ENCODE peak calls at places on chromosome 9, in seven cellular contexts. F is transverse colon, R is IMR-90, I is left ventricle myocardium inferior, H is lower leg skin, C is cardiac fibroblast, W is AG04449. U is an unnamed sample.

GRCh38 chr9:14903040-14903439 is 7.2 kb downstream of the FREM1 start:
- DNase-seq in I (no peak), R (no peak), H (no peak), W (no peak), C (no peak), F (no peak), U (no peak)

GRCh38 chr9:87336914-87337333 is 160.7 kb upstream of the DAPK1 start:
- DNase-seq in R (peak), H (no peak), I (no peak), F (no peak), W (peak), C (peak), U (peak)

GRCh38 chr9:19379697-19380046 is 364 bp downstream of the RPS6 start:
- DNase-seq in H (peak), R (peak), C (peak), W (no peak), F (peak), I (no peak), U (peak)

GRCh38 chr9:78685471-78685870 is 388.5 kb downstream of the PSAT1 start:
- DNase-seq in R (no peak), F (no peak), C (no peak), I (no peak), H (no peak), W (no peak), U (peak)

GRCh38 chr9:35813434-35814105 is 1.3 kb downstream of the HINT2 start:
- DNase-seq in H (no peak), R (peak), I (no peak), W (no peak), C (peak), F (no peak), U (peak)

GRCh38 chr9:72129271-72130156 is 19.7 kb upstream of the GDA start:
- DNase-seq in F (peak), H (no peak), I (no peak), C (no peak), R (no peak), W (no peak), U (no peak)

GRCh38 chr9:115930472-115930871 is 223.1 kb upstream of the PAPPA start:
- DNase-seq in I (no peak), W (no peak), R (peak), H (no peak), F (no peak), C (peak), U (peak)

GRCh38 chr9:98083059-98083458 is 26.5 kb downstream of the NANS start:
- DNase-seq in W (no peak), H (no peak), C (peak), F (peak), R (peak), I (no peak), U (no peak)

GRCh38 chr9:124617477-124618141 is 110.4 kb upstream of the NR5A1 start:
- DNase-seq in I (peak), C (peak), R (peak), H (peak), F (peak), W (no peak), U (peak)

GRCh38 chr9:123967323-123967722 is 37.4 kb upstream of the DENND1A start:
- DNase-seq in I (no peak), H (no peak), C (no peak), W (no peak), F (no peak), R (no peak), U (no peak)

GRCh38 chr9:130454812-130455325 is 10.1 kb downstream of the ASS1 start:
- DNase-seq in C (no peak), H (no peak), R (no peak), F (no peak), W (no peak), I (no peak), U (no peak)

GRCh38 chr9:21966140-21966851 is 27.9 kb downstream of the CDKN2A start:
- DNase-seq in R (no peak), C (no peak), F (no peak), W (no peak), I (no peak), H (no peak), U (no peak)

GRCh38 chr9:21964925-21965385 is 29.2 kb downstream of the CDKN2A start:
- DNase-seq in I (no peak), H (no peak), F (peak), W (no peak), R (no peak), C (peak), U (peak)

GRCh38 chr9:21967169-21967568 is 27.0 kb downstream of the CDKN2A start:
- DNase-seq in I (no peak), H (no peak), R (no peak), C (no peak), F (no peak), W (no peak), U (no peak)

GRCh38 chr9:21967707-21968106 is 26.5 kb downstream of the CDKN2A start:
- DNase-seq in H (peak), R (no peak), W (no peak), C (no peak), I (no peak), F (no peak), U (no peak)

DNA sequence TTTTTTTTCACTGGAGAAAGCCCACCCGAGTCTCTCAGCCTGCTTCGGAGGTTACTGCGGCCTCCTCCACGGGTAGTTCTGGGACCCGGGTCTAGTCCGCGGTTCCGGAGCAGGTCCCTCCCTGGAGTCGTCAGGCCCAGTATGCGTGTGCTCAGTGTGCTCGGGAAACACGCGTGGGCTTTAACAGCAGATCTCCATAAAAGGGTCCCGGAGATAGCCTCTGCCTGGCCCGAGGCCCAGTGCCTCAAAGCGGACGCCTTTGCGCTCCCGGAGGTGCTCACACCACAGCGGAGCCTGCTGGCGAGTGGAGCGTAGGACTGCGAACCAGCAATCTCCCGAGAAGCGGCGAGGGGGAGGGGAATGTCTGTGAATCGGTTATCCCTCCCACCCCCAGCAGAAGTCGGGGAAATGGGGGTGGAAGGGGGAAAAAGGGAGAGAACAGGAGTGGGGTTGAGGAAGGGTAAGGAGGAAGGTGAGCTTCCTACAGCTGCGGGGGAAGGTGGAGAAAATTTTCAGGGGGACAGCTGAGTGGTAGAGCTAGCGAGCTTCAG is 28.7 kb downstream of the CDKN2A start:
- DNase-seq in F (peak), W (no peak), C (peak), I (no peak), H (no peak), R (peak), U (peak)
- TF ChIP-seq CTCF in F (no peak), W (peak), C (peak), I (peak), H (no peak), R (peak), U (peak)

GRCh38 chr9:91781906-91782305 is 168.1 kb downstream of the ROR2 start:
- DNase-seq in C (no peak), F (no peak), W (no peak), I (no peak), R (no peak), H (no peak), U (no peak)
- H3K4me3 ChIP-seq in C (no peak), F (no peak), W (no peak), I (no peak), R (no peak), H (no peak), U (no peak)

DNA sequence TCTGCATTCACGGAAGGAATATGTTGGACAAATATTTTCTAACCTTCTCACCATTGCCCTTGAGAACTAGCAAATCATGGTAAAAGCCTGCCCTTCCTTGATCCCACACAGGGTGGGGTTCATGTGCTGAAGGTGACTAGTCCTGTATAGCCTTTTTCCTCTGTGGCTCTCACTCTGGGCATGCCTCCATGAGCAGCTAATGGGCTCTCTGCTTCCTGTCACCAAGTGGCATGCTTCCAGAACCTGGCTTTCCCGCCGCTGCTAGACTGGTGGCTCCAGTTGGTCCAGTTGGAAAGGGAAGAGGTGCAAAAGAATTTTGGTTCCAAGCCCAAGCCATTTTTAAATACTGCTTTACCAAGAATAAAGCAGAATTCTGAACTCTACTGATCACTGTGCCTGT is 35.5 kb downstream of the FBXO10 start:
- DNase-seq in C (no peak), I (peak), H (no peak), F (peak), R (no peak), W (no peak), U (peak)
- TF ChIP-seq CTCF in C (no peak), I (no peak), H (no peak), F (no peak), R (no peak), W (no peak), U (no peak)

GRCh38 chr9:95517559-95517933 is 775 bp upstream of the PTCH1 start:
- DNase-seq in F (no peak), H (no peak), I (no peak), W (no peak), C (no peak), R (no peak), U (no peak)
- H3K4me3 ChIP-seq in F (peak), H (no peak), I (peak), W (peak), C (no peak), R (peak), U (no peak)

GRCh38 chr9:33192493-33193245 is 25.5 kb upstream of the B4GALT1 start:
- DNase-seq in W (no peak), I (no peak), H (no peak), C (no peak), F (no peak), R (no peak), U (no peak)
- TF ChIP-seq CTCF in W (no peak), I (no peak), H (no peak), C (no peak), F (no peak), R (no peak), U (no peak)

DNA sequence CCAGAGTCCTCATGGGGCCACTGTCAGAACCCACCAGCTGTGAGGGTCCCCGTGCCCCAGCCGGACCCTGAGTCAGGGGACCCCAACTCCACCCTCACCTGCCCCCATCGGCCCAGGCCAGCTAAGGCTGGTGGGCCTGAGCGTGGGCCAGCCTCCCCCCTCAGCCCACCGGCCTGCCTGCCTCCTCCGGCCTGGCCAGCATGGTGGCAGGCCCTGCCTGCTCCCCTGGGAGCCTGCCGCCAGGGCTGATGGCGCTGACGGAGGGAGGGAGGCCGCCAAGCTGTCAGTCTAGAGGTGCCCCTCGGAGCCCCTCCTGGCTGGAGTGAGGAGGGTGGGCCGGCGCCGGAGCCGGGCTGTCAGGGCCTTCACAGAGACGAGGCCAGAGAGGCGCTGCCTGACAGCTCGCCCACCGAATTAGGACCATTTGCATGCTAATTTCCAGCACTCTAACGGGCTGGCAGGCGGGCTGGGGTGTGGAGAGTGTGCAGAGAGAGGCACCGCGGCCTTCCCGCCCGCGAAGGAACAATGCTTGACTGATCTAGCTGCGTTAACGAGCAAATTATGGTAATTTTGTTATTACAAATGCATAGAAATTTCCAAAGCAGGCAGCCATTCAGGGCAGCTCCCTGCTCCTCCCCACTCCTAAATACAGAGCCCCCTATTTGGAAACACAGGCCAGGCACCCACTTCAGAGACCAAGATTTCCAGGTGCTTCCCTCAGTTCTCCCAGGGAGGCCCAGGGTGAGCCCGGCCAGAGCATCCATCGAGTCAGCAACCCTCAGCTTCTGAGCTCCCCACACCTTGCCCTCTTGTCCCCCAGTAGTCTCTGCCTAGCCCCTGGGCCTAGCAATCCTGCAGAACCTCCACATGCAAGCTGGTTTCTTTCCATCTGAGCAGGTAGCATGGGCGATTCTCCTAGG is 169.3 kb downstream of the PAX5 start:
- DNase-seq in H (no peak), I (no peak), W (no peak), F (no peak), C (no peak), R (no peak), U (no peak)
- H3K4me3 ChIP-seq in H (no peak), I (no peak), W (no peak), F (no peak), C (no peak), R (no peak), U (no peak)

GRCh38 chr9:11319477-11320060 is 706.8 kb upstream of the PTPRD start:
- DNase-seq in W (no peak), C (peak), R (no peak), H (no peak), I (no peak), F (no peak), U (peak)
- TF ChIP-seq CTCF in W (no peak), C (peak), R (no peak), H (no peak), I (peak), F (no peak), U (peak)

DNA sequence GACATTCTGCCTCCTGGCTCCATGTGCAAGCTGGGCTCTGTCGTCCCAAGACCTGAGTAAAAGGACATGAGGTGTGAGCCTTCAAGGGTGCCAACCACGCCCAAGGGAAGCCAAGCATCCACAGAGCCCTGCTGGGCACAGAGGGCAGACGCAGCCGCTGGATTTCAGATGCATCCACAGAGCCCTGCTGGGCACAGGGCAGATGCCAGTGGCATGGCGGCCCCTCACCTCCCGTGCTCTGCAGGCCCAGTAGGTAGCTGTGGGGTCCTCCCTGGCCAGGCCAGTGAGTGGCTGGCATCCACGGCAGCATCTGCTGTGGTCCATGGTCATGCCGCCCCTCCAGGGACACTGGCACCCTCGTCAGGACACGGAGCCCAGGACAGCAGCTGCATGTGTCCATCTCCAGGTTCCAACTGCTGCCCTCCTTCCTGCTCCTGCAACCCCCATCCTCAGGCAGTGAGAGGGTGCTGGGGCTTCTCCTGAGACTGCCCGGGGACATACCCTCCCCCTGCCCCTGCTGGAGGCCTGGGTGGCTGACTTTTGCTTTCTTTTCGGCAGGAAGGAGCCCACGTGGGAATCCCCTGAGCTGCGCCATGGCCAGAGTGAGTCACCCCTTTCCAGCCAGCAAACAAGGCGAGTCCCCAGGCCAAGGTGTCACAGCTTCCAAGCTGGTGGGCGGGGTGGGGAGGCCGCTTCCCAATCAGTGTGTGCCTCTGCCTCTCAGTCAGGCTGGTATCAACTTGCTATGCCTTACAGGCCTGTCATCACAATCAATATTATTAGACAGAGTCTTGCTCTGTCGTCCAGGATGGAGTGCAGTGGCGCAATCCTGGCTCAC is 4.0 kb upstream of the TRAF2 start:
- DNase-seq in H (no peak), W (peak), C (peak), F (peak), I (no peak), R (peak), U (peak)
- H3K4me3 ChIP-seq in H (no peak), W (peak), C (peak), F (peak), I (peak), R (no peak), U (no peak)

U was measured in epithelial cell of esophagus.